ENCODE peak calls at places on chromosome 20, in eight cellular contexts. One of them, this sample, is unnamed.

GRCh38 chr20:38840894-38841470 is 35.5 kb downstream of the PPP1R16B start:
- DNase-seq in prostate gland: no peak
- DNase-seq in PC-3: no peak
- DNase-seq in AG10803: no peak
- DNase-seq in CD8-positive, alpha-beta memory T cell: no peak
- DNase-seq in small intestine: peak; percentile 25
- DNase-seq in adrenal gland: no peak
- DNase-seq in epithelial cell of esophagus: no peak
- DNase-seq in this sample: no peak

GRCh38 chr20:33304046-33304445 is 21.0 kb downstream of the BPIFB1 start:
- DNase-seq in prostate gland: no peak
- DNase-seq in PC-3: no peak
- DNase-seq in AG10803: no peak
- DNase-seq in CD8-positive, alpha-beta memory T cell: no peak
- DNase-seq in small intestine: no peak
- DNase-seq in adrenal gland: no peak
- DNase-seq in epithelial cell of esophagus: no peak
- DNase-seq in this sample: no peak

GRCh38 chr20:699342-699741 is 23.7 kb upstream of the SCRT2 start:
- DNase-seq in prostate gland: no peak
- DNase-seq in PC-3: no peak
- DNase-seq in AG10803: no peak
- DNase-seq in CD8-positive, alpha-beta memory T cell: no peak
- DNase-seq in small intestine: no peak
- DNase-seq in adrenal gland: no peak
- DNase-seq in epithelial cell of esophagus: no peak
- DNase-seq in this sample: no peak

GRCh38 chr20:4519530-4519929 is 202.2 kb upstream of the PRND start:
- DNase-seq in prostate gland: no peak
- DNase-seq in PC-3: peak; percentile 46
- DNase-seq in AG10803: no peak
- DNase-seq in CD8-positive, alpha-beta memory T cell: no peak
- DNase-seq in small intestine: peak; percentile 29
- DNase-seq in adrenal gland: no peak
- DNase-seq in epithelial cell of esophagus: peak; percentile 35
- DNase-seq in this sample: no peak

GRCh38 chr20:1434571-1435336 is 31.9 kb downstream of the NSFL1C start:
- DNase-seq in prostate gland: no peak
- DNase-seq in PC-3: peak; percentile 88
- DNase-seq in AG10803: peak; percentile 90
- DNase-seq in CD8-positive, alpha-beta memory T cell: peak; percentile 78
- DNase-seq in small intestine: peak; percentile 31
- DNase-seq in adrenal gland: peak; percentile 51
- DNase-seq in epithelial cell of esophagus: peak; percentile 70
- DNase-seq in this sample: no peak

GRCh38 chr20:59248031-59248684 is 52.3 kb upstream of the EDN3 start:
- DNase-seq in prostate gland: no peak
- DNase-seq in PC-3: no peak
- DNase-seq in AG10803: peak; percentile 3
- DNase-seq in CD8-positive, alpha-beta memory T cell: no peak
- DNase-seq in small intestine: no peak
- DNase-seq in adrenal gland: no peak
- DNase-seq in epithelial cell of esophagus: no peak
- DNase-seq in this sample: no peak

GRCh38 chr20:1819311-1820136 is 75.7 kb upstream of the SIRPA start:
- DNase-seq in prostate gland: peak; percentile 53
- DNase-seq in PC-3: no peak
- DNase-seq in AG10803: no peak
- DNase-seq in CD8-positive, alpha-beta memory T cell: no peak
- DNase-seq in small intestine: no peak
- DNase-seq in adrenal gland: no peak
- DNase-seq in epithelial cell of esophagus: no peak
- DNase-seq in this sample: no peak

GRCh38 chr20:1319462-1319861 is 9.5 kb downstream of the SDCBP2 start:
- DNase-seq in prostate gland: no peak
- DNase-seq in PC-3: no peak
- DNase-seq in AG10803: no peak
- DNase-seq in CD8-positive, alpha-beta memory T cell: no peak
- DNase-seq in small intestine: no peak
- DNase-seq in adrenal gland: no peak
- DNase-seq in epithelial cell of esophagus: no peak
- DNase-seq in this sample: no peak

GRCh38 chr20:62133864-62134263 is 9.3 kb downstream of the PSMA7 start:
- DNase-seq in prostate gland: no peak
- DNase-seq in PC-3: no peak
- DNase-seq in AG10803: no peak
- DNase-seq in CD8-positive, alpha-beta memory T cell: no peak
- DNase-seq in small intestine: no peak
- DNase-seq in adrenal gland: no peak
- DNase-seq in epithelial cell of esophagus: no peak
- DNase-seq in this sample: no peak

DNA sequence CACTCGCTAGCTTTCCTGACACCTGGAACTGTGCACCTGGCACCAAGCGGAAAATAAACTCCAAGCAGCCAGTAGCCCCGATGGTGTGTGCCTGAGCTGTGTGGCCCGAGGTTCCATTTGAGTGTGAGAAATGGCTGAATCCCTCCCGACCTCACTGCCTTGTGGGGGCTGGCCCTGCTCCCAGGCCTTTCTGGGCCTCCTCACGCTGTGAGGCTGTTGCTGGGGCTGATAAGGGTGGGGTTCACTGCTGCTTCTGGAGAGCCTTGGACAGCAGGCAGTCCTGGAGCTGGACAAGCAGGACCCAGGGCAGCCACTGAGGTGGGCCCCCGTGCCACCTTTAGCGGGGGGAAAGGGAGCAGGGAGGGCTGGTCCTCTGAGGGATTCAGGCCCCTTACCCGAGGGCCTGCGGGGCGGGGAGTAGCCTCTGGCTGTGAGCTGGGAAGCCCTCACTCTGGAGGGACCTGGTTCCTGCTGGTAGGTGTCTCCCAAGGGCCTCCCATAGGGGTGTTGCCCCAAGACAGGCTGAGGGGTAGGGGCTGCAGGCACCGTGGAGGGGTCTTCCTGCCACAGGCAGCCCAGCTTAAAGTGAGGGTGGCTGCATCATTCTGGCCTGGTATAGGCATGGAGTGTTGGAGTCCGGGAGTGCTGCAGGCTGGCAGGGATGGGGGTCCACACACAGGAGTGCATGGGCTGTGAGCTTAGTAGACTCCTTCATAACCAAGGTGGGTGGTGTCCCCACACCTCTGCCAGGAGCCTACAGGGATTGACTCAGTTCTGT is 1.7 kb downstream of the PPDPF start:
- DNase-seq in prostate gland: no peak
- DNase-seq in PC-3: no peak
- DNase-seq in AG10803: no peak
- DNase-seq in CD8-positive, alpha-beta memory T cell: peak; percentile 48
- DNase-seq in small intestine: no peak
- DNase-seq in adrenal gland: no peak
- DNase-seq in epithelial cell of esophagus: no peak
- DNase-seq in this sample: no peak
- H3K4me3 ChIP-seq in prostate gland: peak overlapping the region; percentile 98
- H3K4me3 ChIP-seq in PC-3: peak overlapping the region; percentile 99
- H3K4me3 ChIP-seq in AG10803: peak overlapping the region; percentile 86
- H3K4me3 ChIP-seq in CD8-positive, alpha-beta memory T cell: no peak overlapping the region
- H3K4me3 ChIP-seq in small intestine: no peak overlapping the region
- H3K4me3 ChIP-seq in adrenal gland: no peak overlapping the region
- H3K4me3 ChIP-seq in epithelial cell of esophagus: peak overlapping the region; percentile 83
- H3K4me3 ChIP-seq in this sample: peak overlapping the region; percentile 11

GRCh38 chr20:46305973-46306360 is 2.3 kb downstream of the CDH22 start:
- DNase-seq in prostate gland: no peak
- DNase-seq in PC-3: no peak
- DNase-seq in AG10803: no peak
- DNase-seq in CD8-positive, alpha-beta memory T cell: no peak
- DNase-seq in small intestine: no peak
- DNase-seq in adrenal gland: no peak
- DNase-seq in epithelial cell of esophagus: no peak
- DNase-seq in this sample: no peak

GRCh38 chr20:46306743-46307138 is 1.6 kb downstream of the CDH22 start:
- DNase-seq in prostate gland: no peak
- DNase-seq in PC-3: no peak
- DNase-seq in AG10803: no peak
- DNase-seq in CD8-positive, alpha-beta memory T cell: no peak
- DNase-seq in small intestine: no peak
- DNase-seq in adrenal gland: no peak
- DNase-seq in epithelial cell of esophagus: no peak
- DNase-seq in this sample: no peak

GRCh38 chr20:46308258-46309157 is at the start of gene CDH22:
- DNase-seq in prostate gland: peak; percentile 30
- DNase-seq in PC-3: peak; percentile 25
- DNase-seq in AG10803: peak; percentile 22
- DNase-seq in CD8-positive, alpha-beta memory T cell: no peak
- DNase-seq in small intestine: no peak
- DNase-seq in adrenal gland: peak; percentile 35
- DNase-seq in epithelial cell of esophagus: peak; percentile 36
- DNase-seq in this sample: peak; percentile 21

GRCh38 chr20:46307999-46308257 is 370 bp downstream of the CDH22 start:
- DNase-seq in prostate gland: no peak
- DNase-seq in PC-3: no peak
- DNase-seq in AG10803: no peak
- DNase-seq in CD8-positive, alpha-beta memory T cell: no peak
- DNase-seq in small intestine: no peak
- DNase-seq in adrenal gland: no peak
- DNase-seq in epithelial cell of esophagus: no peak
- DNase-seq in this sample: no peak

GRCh38 chr20:46307139-46307998 is 929 bp downstream of the CDH22 start:
- DNase-seq in prostate gland: peak; percentile 38
- DNase-seq in PC-3: peak; percentile 59
- DNase-seq in AG10803: peak; percentile 38
- DNase-seq in CD8-positive, alpha-beta memory T cell: peak; percentile 84
- DNase-seq in small intestine: peak; percentile 48
- DNase-seq in adrenal gland: peak; percentile 48
- DNase-seq in epithelial cell of esophagus: peak; percentile 55
- DNase-seq in this sample: peak; percentile 67
- H3K4me3 ChIP-seq in prostate gland: peak overlapping the region; percentile 46
- H3K4me3 ChIP-seq in PC-3: no peak overlapping the region
- H3K4me3 ChIP-seq in AG10803: no peak overlapping the region
- H3K4me3 ChIP-seq in CD8-positive, alpha-beta memory T cell: no peak overlapping the region
- H3K4me3 ChIP-seq in small intestine: no peak overlapping the region
- H3K4me3 ChIP-seq in adrenal gland: no peak overlapping the region
- H3K4me3 ChIP-seq in epithelial cell of esophagus: no peak overlapping the region
- H3K4me3 ChIP-seq in this sample: peak overlapping the region; percentile 9

GRCh38 chr20:51886341-51886740 is 84.0 kb upstream of the SALL4 start:
- DNase-seq in prostate gland: no peak
- DNase-seq in PC-3: no peak
- DNase-seq in AG10803: no peak
- DNase-seq in CD8-positive, alpha-beta memory T cell: no peak
- DNase-seq in small intestine: no peak
- DNase-seq in adrenal gland: no peak
- DNase-seq in epithelial cell of esophagus: no peak
- DNase-seq in this sample: no peak

GRCh38 chr20:51886891-51887608 is 84.7 kb upstream of the SALL4 start:
- DNase-seq in prostate gland: no peak
- DNase-seq in PC-3: no peak
- DNase-seq in AG10803: no peak
- DNase-seq in CD8-positive, alpha-beta memory T cell: no peak
- DNase-seq in small intestine: no peak
- DNase-seq in adrenal gland: no peak
- DNase-seq in epithelial cell of esophagus: no peak
- DNase-seq in this sample: peak; percentile 43

GRCh38 chr20:51889466-51889865 is 87.1 kb upstream of the SALL4 start:
- DNase-seq in prostate gland: no peak
- DNase-seq in PC-3: no peak
- DNase-seq in AG10803: no peak
- DNase-seq in CD8-positive, alpha-beta memory T cell: no peak
- DNase-seq in small intestine: no peak
- DNase-seq in adrenal gland: no peak
- DNase-seq in epithelial cell of esophagus: no peak
- DNase-seq in this sample: peak; percentile 56

GRCh38 chr20:51890003-51890402 is 87.7 kb upstream of the SALL4 start:
- DNase-seq in prostate gland: no peak
- DNase-seq in PC-3: no peak
- DNase-seq in AG10803: no peak
- DNase-seq in CD8-positive, alpha-beta memory T cell: no peak
- DNase-seq in small intestine: no peak
- DNase-seq in adrenal gland: no peak
- DNase-seq in epithelial cell of esophagus: no peak
- DNase-seq in this sample: no peak

DNA sequence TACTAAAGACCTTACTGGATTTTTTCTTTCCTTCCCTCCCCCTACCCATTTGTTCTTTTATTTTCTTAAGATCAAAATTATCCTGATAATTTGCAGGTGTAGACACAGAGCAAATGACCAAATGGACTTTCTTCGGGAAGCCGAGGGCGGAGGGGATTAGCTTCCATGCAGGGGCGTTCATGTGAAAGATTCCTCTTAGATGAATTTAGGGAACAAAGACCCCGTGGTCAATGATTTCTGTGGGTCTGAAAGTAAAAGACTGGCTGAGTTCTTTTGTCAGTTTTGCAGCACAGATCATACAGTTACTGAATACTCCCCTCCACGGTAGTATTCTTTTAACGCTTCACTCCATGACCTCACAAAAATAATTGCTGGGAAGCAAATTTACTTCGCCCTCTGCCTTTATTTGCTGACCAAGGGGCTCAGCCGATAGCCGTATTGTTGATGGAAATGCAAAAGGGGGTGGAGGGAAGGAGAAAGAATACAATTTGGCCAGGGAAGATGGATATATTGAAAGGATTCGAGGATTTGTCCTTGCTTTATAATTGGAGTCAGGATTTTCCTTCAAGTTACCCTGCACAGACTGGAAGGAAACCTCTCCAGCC is 86.0 kb upstream of the SALL4 start:
- DNase-seq in prostate gland: no peak
- DNase-seq in PC-3: no peak
- DNase-seq in AG10803: no peak
- DNase-seq in CD8-positive, alpha-beta memory T cell: no peak
- DNase-seq in small intestine: no peak
- DNase-seq in adrenal gland: no peak
- DNase-seq in epithelial cell of esophagus: no peak
- DNase-seq in this sample: peak; percentile 59
- H3K4me3 ChIP-seq in prostate gland: no peak overlapping the region
- H3K4me3 ChIP-seq in PC-3: no peak overlapping the region
- H3K4me3 ChIP-seq in AG10803: no peak overlapping the region
- H3K4me3 ChIP-seq in CD8-positive, alpha-beta memory T cell: no peak overlapping the region
- H3K4me3 ChIP-seq in small intestine: no peak overlapping the region
- H3K4me3 ChIP-seq in adrenal gland: no peak overlapping the region
- H3K4me3 ChIP-seq in epithelial cell of esophagus: no peak overlapping the region
- H3K4me3 ChIP-seq in this sample: no peak overlapping the region

GRCh38 chr20:47535088-47535487 is 33.4 kb downstream of the NCOA3 start:
- DNase-seq in prostate gland: no peak
- DNase-seq in PC-3: no peak
- DNase-seq in AG10803: no peak
- DNase-seq in CD8-positive, alpha-beta memory T cell: no peak
- DNase-seq in small intestine: no peak
- DNase-seq in adrenal gland: no peak
- DNase-seq in epithelial cell of esophagus: no peak
- DNase-seq in this sample: peak; percentile 52

GRCh38 chr20:47532002-47532401 is 30.3 kb downstream of the NCOA3 start:
- DNase-seq in prostate gland: no peak
- DNase-seq in PC-3: no peak
- DNase-seq in AG10803: no peak
- DNase-seq in CD8-positive, alpha-beta memory T cell: no peak
- DNase-seq in small intestine: no peak
- DNase-seq in adrenal gland: no peak
- DNase-seq in epithelial cell of esophagus: no peak
- DNase-seq in this sample: no peak

GRCh38 chr20:47535994-47536393 is 34.3 kb downstream of the NCOA3 start:
- DNase-seq in prostate gland: no peak
- DNase-seq in PC-3: no peak
- DNase-seq in AG10803: no peak
- DNase-seq in CD8-positive, alpha-beta memory T cell: no peak
- DNase-seq in small intestine: no peak
- DNase-seq in adrenal gland: no peak
- DNase-seq in epithelial cell of esophagus: no peak
- DNase-seq in this sample: no peak

GRCh38 chr20:47533518-47534062 is 31.9 kb downstream of the NCOA3 start:
- DNase-seq in prostate gland: no peak
- DNase-seq in PC-3: no peak
- DNase-seq in AG10803: no peak
- DNase-seq in CD8-positive, alpha-beta memory T cell: no peak
- DNase-seq in small intestine: no peak
- DNase-seq in adrenal gland: no peak
- DNase-seq in epithelial cell of esophagus: no peak
- DNase-seq in this sample: no peak

GRCh38 chr20:47534405-47534804 is 32.7 kb downstream of the NCOA3 start:
- DNase-seq in prostate gland: no peak
- DNase-seq in PC-3: no peak
- DNase-seq in AG10803: no peak
- DNase-seq in CD8-positive, alpha-beta memory T cell: no peak
- DNase-seq in small intestine: no peak
- DNase-seq in adrenal gland: no peak
- DNase-seq in epithelial cell of esophagus: no peak
- DNase-seq in this sample: no peak
- H3K4me3 ChIP-seq in prostate gland: no peak overlapping the region
- H3K4me3 ChIP-seq in PC-3: no peak overlapping the region
- H3K4me3 ChIP-seq in AG10803: no peak overlapping the region
- H3K4me3 ChIP-seq in CD8-positive, alpha-beta memory T cell: no peak overlapping the region
- H3K4me3 ChIP-seq in small intestine: no peak overlapping the region
- H3K4me3 ChIP-seq in adrenal gland: no peak overlapping the region
- H3K4me3 ChIP-seq in epithelial cell of esophagus: no peak overlapping the region
- H3K4me3 ChIP-seq in this sample: no peak overlapping the region

This sample was measured in HAP-1.